ENCODE peak calls at places on chromosomes 7 and 10, in eight cellular contexts. U, I, C, L, Z, A, R and J are unnamed samples.

GRCh38 chr10:102246261-102246660 is 929 bp downstream of the GBF1 start:
- DNase-seq in U (no peak), I (no peak), C (no peak), L (peak; percentile 43), Z (peak; percentile 40), A (no peak), R (no peak), J (no peak)

GRCh38 chr7:151086802-151087246 is 549 bp downstream of the AGAP3 start:
- DNase-seq in U (no peak), I (no peak), C (peak; percentile 37), L (no peak), Z (peak; percentile 47), A (no peak), R (no peak), J (no peak)

GRCh38 chr7:67440321-67440720 is 443.7 kb downstream of the TYW1 start:
- DNase-seq in U (no peak), I (no peak), C (no peak), L (no peak), Z (no peak), A (no peak), R (no peak), J (no peak)

GRCh38 chr7:15839415-15840100 is 153.1 kb upstream of the MEOX2 start:
- DNase-seq in U (no peak), I (no peak), C (peak; percentile 39), L (peak; percentile 78), Z (no peak), A (no peak), R (peak; percentile 46), J (peak; percentile 77)

GRCh38 chr10:131070856-131071255 is 240.7 kb downstream of the TCERG1L start:
- DNase-seq in U (no peak), I (no peak), C (no peak), L (no peak), Z (no peak), A (no peak), R (no peak), J (no peak)

GRCh38 chr10:46075869-46076268 is 29.8 kb upstream of the MSMB start:
- DNase-seq in U (peak; percentile 12), I (no peak), C (no peak), L (no peak), Z (no peak), A (no peak), R (no peak), J (no peak)

GRCh38 chr10:9289811-9290210 is 1235.3 kb downstream of the GATA3 start:
- DNase-seq in U (no peak), I (no peak), C (peak; percentile 38), L (no peak), Z (no peak), A (no peak), R (no peak), J (no peak)

GRCh38 chr7:105519353-105519752 is 2.7 kb downstream of the PUS7 start:
- DNase-seq in U (no peak), I (no peak), C (no peak), L (no peak), Z (no peak), A (no peak), R (no peak), J (no peak)

GRCh38 chr10:60140681-60141632 is 234.6 kb upstream of the CCDC6 start:
- DNase-seq in U (no peak), I (no peak), C (peak; percentile 58), L (no peak), Z (peak; percentile 76), A (no peak), R (no peak), J (no peak)

GRCh38 chr7:34133356-34133982 is 228.1 kb downstream of the BMPER start:
- DNase-seq in U (no peak), I (peak; percentile 24), C (peak; percentile 79), L (no peak), Z (no peak), A (no peak), R (no peak), J (no peak)

GRCh38 chr7:84178013-84178412 is 16.6 kb downstream of the SEMA3A start:
- DNase-seq in U (no peak), I (no peak), C (no peak), L (peak; percentile 17), Z (no peak), A (no peak), R (no peak), J (no peak)

DNA sequence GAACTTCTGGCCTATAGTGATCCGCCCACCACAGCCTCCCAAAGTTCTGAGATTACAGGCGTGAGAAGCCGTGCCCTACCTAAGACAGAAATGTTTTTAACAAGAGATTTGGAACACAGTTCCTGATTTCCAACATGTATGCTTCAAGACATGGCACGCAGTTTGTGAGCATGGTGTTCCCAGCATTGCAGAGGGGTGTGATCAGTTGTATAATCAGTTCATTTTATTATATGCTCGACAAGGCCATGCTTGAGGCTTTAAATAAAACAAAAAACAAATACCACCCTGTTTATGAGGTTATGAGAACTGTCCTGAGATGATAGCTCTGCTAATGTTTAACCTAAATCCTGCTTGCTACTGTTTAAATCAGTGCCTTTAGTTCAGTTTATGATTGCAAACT is 60.2 kb downstream of the TASOR2 start:
- DNase-seq in U (no peak), I (no peak), C (no peak), L (no peak), Z (peak; percentile 52), A (no peak), R (no peak), J (no peak)
- H3K36me3 ChIP-seq in U (peaks cover 12% of the 10 kb centered on the region), I (no peaks in the 10 kb centered on the region), C (peaks cover 14% of the 10 kb centered on the region), L (peaks cover 18% of the 10 kb centered on the region), Z (peaks cover 7% of the 10 kb centered on the region), A (peaks cover 55% of the 10 kb centered on the region), R (peaks cover 97% of the 10 kb centered on the region), J (peaks cover 12% of the 10 kb centered on the region)

GRCh38 chr10:74058658-74059057 is 60.7 kb downstream of the VCL start:
- DNase-seq in U (no peak), I (peak; percentile 27), C (peak; percentile 50), L (peak; percentile 39), Z (no peak), A (no peak), R (no peak), J (no peak)

GRCh38 chr10:74055383-74056065 is 57.6 kb downstream of the VCL start:
- DNase-seq in U (no peak), I (no peak), C (no peak), L (no peak), Z (no peak), A (no peak), R (no peak), J (no peak)

GRCh38 chr10:74056081-74056818 is 58.3 kb downstream of the VCL start:
- DNase-seq in U (no peak), I (no peak), C (peak; percentile 72), L (peak; percentile 72), Z (no peak), A (no peak), R (no peak), J (no peak)

GRCh38 chr10:74063256-74063655 is 65.3 kb downstream of the VCL start:
- DNase-seq in U (no peak), I (no peak), C (no peak), L (no peak), Z (no peak), A (no peak), R (no peak), J (no peak)

GRCh38 chr10:74058071-74058470 is 60.2 kb downstream of the VCL start:
- DNase-seq in U (no peak), I (no peak), C (no peak), L (peak; percentile 48), Z (no peak), A (no peak), R (no peak), J (no peak)
- H3K27ac ChIP-seq in U (no peak overlapping the region), I (no peak overlapping the region), C (no peak overlapping the region), L (no peak overlapping the region), Z (no peak overlapping the region), A (no peak overlapping the region), R (peak overlapping the region; percentile 9), J (no peak overlapping the region)

GRCh38 chr7:142897691-142898090 is 12.1 kb upstream of the TRPV6 start:
- DNase-seq in U (peak; percentile 36), I (no peak), C (no peak), L (no peak), Z (no peak), A (no peak), R (no peak), J (no peak)

GRCh38 chr7:142896151-142896550 is 10.6 kb upstream of the TRPV6 start:
- DNase-seq in U (peak; percentile 1), I (no peak), C (no peak), L (no peak), Z (no peak), A (no peak), R (no peak), J (no peak)

GRCh38 chr7:142899661-142900060 is 14.1 kb upstream of the TRPV6 start:
- DNase-seq in U (no peak), I (no peak), C (no peak), L (no peak), Z (no peak), A (no peak), R (no peak), J (no peak)

GRCh38 chr7:142896741-142897379 is 11.3 kb upstream of the TRPV6 start:
- DNase-seq in U (peak; percentile 18), I (no peak), C (no peak), L (no peak), Z (no peak), A (no peak), R (no peak), J (no peak)

DNA sequence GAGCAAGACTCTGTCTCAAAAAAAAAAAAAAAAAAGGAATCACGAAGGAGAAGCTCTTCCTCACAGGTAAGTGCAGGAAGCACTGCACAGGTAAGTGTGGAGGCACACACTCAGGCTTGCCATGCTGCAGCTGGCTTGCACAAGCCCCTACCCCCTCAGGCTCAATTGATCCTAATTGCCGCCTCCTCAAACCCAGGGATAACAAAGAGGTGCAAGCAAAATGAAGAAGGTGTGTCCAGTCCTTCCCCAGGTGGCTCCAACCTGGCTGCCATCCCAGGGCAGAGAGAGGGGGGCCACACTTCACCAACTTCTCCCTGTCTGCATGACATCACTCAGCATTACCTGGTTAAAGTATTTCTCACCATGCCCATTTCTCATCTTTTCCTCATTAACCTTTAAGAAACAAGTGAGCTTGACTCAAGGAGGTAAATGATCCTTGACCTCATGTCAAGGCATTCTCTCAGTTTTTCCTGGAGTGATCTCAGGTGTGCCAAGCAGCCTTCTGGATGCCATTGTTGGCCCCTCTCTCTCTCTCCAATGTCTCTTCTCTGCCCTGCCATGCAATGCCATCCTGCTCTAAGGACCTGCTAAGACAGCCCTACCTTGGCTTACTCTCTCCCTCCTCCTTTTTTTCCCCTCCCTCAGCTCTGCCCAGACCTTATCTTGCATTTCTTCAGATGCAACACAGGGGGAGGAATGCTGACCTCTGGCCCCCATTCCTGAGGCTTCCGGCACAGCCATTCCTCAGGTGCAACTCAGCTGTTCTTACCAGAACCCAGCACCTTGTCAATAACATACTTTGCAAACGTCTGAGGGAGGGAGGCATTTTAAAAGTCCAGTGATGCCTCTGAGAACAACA is 13.1 kb upstream of the TRPV6 start:
- DNase-seq in U (peak; percentile 19), I (no peak), C (no peak), L (no peak), Z (no peak), A (no peak), R (peak; percentile 54), J (no peak)
- H3K36me3 ChIP-seq in U (no peaks in the 10 kb centered on the region), I (no peaks in the 10 kb centered on the region), C (no peaks in the 10 kb centered on the region), L (no peaks in the 10 kb centered on the region), Z (no peaks in the 10 kb centered on the region), A (no peaks in the 10 kb centered on the region), R (no peaks in the 10 kb centered on the region), J (no peaks in the 10 kb centered on the region)

DNA sequence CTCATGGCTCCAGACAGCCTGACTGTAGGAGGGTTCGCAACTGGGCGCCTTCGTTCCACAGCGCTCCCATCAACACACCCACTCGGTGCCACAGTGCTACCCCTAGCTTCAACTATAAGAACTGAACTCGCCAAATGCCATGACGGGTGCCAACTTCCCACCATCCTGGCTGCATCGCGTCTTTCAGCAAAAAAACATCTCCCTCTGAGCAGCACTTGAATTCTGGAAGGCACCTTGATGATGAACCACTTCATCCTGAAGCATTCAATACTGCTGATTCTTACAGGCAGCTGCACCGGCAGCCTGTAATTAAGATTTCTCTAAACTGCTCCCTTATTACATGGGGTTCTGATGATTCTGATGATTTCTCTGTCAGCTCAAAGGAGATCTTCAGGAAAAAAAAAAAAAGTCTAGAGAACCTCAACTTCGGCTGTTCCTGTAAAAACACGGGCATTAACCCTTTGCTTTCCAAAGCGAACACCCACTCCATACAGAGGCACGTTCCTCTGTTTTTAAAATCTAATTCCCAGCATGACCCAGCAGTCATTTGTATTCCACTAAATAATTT is 1.2 kb downstream of the CYTH3 start:
- DNase-seq in U (peak; percentile 55), I (no peak), C (peak; percentile 62), L (peak; percentile 61), Z (peak; percentile 61), A (peak; percentile 6), R (peak; percentile 68), J (peak; percentile 87)
- H3K27ac ChIP-seq in U (no peak overlapping the region), I (no peak overlapping the region), C (peak overlapping the region; percentile 56), L (no peak overlapping the region), Z (no peak overlapping the region), A (peak overlapping the region; percentile 41), R (peak overlapping the region; percentile 74), J (peak overlapping the region; percentile 36)